ENCODE peak calls at places on chromosomes 7 and 10, in four cellular contexts. D, F, Y and C are unnamed samples.

GRCh38 chr10:116654816-116655215 is 34.1 kb downstream of the PNLIPRP2 start:
- DNase-seq in Y (no peak), F (peak), D (peak), C (peak)

GRCh38 chr10:31698169-31698890 is 230.3 kb downstream of the ARHGAP12 start:
- DNase-seq in F (no peak), D (no peak), Y (no peak), C (no peak)

GRCh38 chr10:58588673-58589265 is 76.1 kb downstream of the BICC1 start:
- DNase-seq in F (no peak), Y (no peak), D (peak), C (peak)

GRCh38 chr7:143882020-143882610 is 19.9 kb downstream of the TCAF1 start:
- DNase-seq in Y (no peak), D (peak), F (peak), C (peak)

GRCh38 chr10:78199759-78200158 is 166.1 kb downstream of the RPS24 start:
- DNase-seq in D (no peak), F (no peak), Y (no peak), C (no peak)

GRCh38 chr10:79007843-79008319 is 60.9 kb upstream of the ZMIZ1 start:
- DNase-seq in F (no peak), Y (no peak), D (no peak), C (no peak)

GRCh38 chr7:116955801-116956514 is 2.7 kb downstream of the ST7 start:
- DNase-seq in Y (peak), D (no peak), F (no peak), C (no peak)

GRCh38 chr10:26213157-26213780 is 3.3 kb upstream of the GAD2 start:
- DNase-seq in F (no peak), Y (no peak), D (no peak), C (peak)

GRCh38 chr7:20932785-20933184 is 146.1 kb upstream of the SP8 start:
- DNase-seq in Y (no peak), F (no peak), D (no peak), C (no peak)

GRCh38 chr10:118812393-118812740 is 57.6 kb upstream of the CACUL1 start:
- DNase-seq in Y (no peak), D (no peak), F (no peak), C (peak)

GRCh38 chr10:23968296-23968695 is 240.6 kb upstream of the KIAA1217 start:
- DNase-seq in Y (no peak), D (no peak), F (no peak), C (no peak)

GRCh38 chr7:157851501-157852067 is 514.8 kb downstream of the DNAJB6 start:
- DNase-seq in F (peak), D (no peak), Y (no peak), C (no peak)

GRCh38 chr7:36644625-36645422 is 79.5 kb downstream of the AOAH start:
- DNase-seq in F (no peak), Y (no peak), D (no peak), C (no peak)

GRCh38 chr7:44073664-44074348 is 8.4 kb upstream of the PGAM2 start:
- DNase-seq in F (no peak), Y (no peak), D (no peak), C (peak)

GRCh38 chr10:102509387-102509786 is 5.6 kb downstream of the SUFU start:
- DNase-seq in Y (no peak), F (no peak), D (no peak), C (no peak)

GRCh38 chr7:116876664-116877442 is 14.5 kb downstream of the CAPZA2 start:
- DNase-seq in F (no peak), D (peak), Y (no peak), C (peak)

GRCh38 chr10:110421512-110422138 is 76.1 kb upstream of the DUSP5 start:
- DNase-seq in D (peak), Y (no peak), F (no peak), C (no peak)

GRCh38 chr7:1061180-1061579 is 16.8 kb downstream of the GPR146 start:
- DNase-seq in F (no peak), D (no peak), Y (no peak), C (no peak)

GRCh38 chr7:102982235-102982634 is 69.4 kb downstream of the LRRC17 start:
- DNase-seq in D (no peak), Y (no peak), F (no peak), C (no peak)

GRCh38 chr7:14748461-14748860 is 154.1 kb downstream of the DGKB start:
- DNase-seq in F (no peak), Y (no peak), D (no peak), C (no peak)

GRCh38 chr10:76550806-76551205 is 1086.8 kb downstream of the KCNMA1 start:
- DNase-seq in D (no peak), F (no peak), Y (no peak), C (peak)

GRCh38 chr7:143069912-143070500 is 17.9 kb downstream of the OR6V1 start:
- DNase-seq in Y (no peak), D (no peak), F (no peak), C (peak)

GRCh38 chr7:115709664-115710063 is 320.9 kb downstream of the TFEC start:
- DNase-seq in F (no peak), Y (no peak), D (no peak), C (no peak)

GRCh38 chr7:19069842-19070241 is 47.6 kb downstream of the TWIST1 start:
- DNase-seq in Y (no peak), F (no peak), D (no peak), C (peak)

GRCh38 chr7:37448637-37449331 is at the start of gene ELMO1:
- DNase-seq in F (peak), D (peak), Y (peak), C (peak)

GRCh38 chr10:78977761-78978305 is 90.9 kb upstream of the ZMIZ1 start:
- DNase-seq in F (peak), D (no peak), Y (no peak), C (no peak)

GRCh38 chr7:2512179-2512644 is 7.4 kb upstream of the LFNG start:
- DNase-seq in Y (no peak), F (no peak), D (no peak), C (no peak)

GRCh38 chr7:130022115-130022514 is 29.1 kb downstream of the ZC3HC1 start:
- DNase-seq in D (no peak), F (no peak), Y (no peak), C (no peak)

GRCh38 chr10:3774018-3774813 is 10.8 kb downstream of the KLF6 start:
- DNase-seq in D (no peak), Y (no peak), F (no peak), C (no peak)

GRCh38 chr7:107128748-107129147 is 40.1 kb upstream of the HBP1 start:
- DNase-seq in D (no peak), Y (no peak), F (no peak), C (no peak)

GRCh38 chr7:52862321-52862720 is 173.1 kb upstream of the POM121L12 start:
- DNase-seq in F (no peak), D (no peak), Y (no peak), C (no peak)
- TF ChIP-seq REST in F (no peak), D (no peak), Y (no peak), C (no peak)

DNA sequence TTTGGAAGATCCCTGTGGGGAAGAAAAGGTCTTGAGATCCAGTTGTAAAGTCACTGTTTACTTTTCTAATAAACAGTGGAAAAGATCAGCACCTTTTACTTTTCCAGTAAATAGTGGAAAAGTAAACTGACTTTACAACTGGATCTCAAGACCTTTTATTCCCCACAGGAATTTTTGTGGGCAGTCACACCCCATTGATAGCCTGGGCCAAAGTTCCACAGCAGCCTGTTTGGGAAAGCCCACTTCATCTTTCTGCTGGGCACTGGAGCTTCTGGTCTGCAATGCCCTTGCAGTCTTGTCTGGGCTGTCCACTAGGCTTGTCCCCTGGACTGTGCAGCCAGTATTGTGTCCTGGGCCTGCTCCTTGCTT is 50.2 kb downstream of the ADCY1 start:
- DNase-seq in D (no peak), F (no peak), Y (no peak), C (no peak)
- TF ChIP-seq JUNB in D (no peak), F (no peak), Y (no peak), C (no peak)

GRCh38 chr7:136034132-136034531 is 57.0 kb upstream of the MTPN start:
- DNase-seq in D (no peak), Y (no peak), F (no peak), C (no peak)

GRCh38 chr7:136033413-136034031 is 56.4 kb upstream of the MTPN start:
- DNase-seq in D (no peak), F (no peak), Y (no peak), C (no peak)

GRCh38 chr7:136030330-136030729 is 53.2 kb upstream of the MTPN start:
- DNase-seq in F (no peak), D (no peak), Y (no peak), C (no peak)

GRCh38 chr7:136027160-136027559 is 50.0 kb upstream of the MTPN start:
- DNase-seq in F (no peak), D (no peak), Y (no peak), C (no peak)

GRCh38 chr7:136030867-136031318 is 53.7 kb upstream of the MTPN start:
- DNase-seq in D (no peak), F (no peak), Y (peak), C (no peak)
- TF ChIP-seq CREB1 in D (no peak), F (no peak), Y (peak), C (no peak)

GRCh38 chr10:93071674-93072224 is 1.9 kb upstream of the CYP26A1 start:
- DNase-seq in Y (no peak), D (peak), F (peak), C (peak)
- TF ChIP-seq REST in Y (no peak), D (no peak), F (no peak), C (peak)

GRCh38 chr10:53135213-53135896 is 362.8 kb upstream of the MBL2 start:
- DNase-seq in Y (no peak), D (no peak), F (peak), C (no peak)
- TF ChIP-seq JUNB in Y (no peak), D (no peak), F (no peak), C (no peak)

DNA sequence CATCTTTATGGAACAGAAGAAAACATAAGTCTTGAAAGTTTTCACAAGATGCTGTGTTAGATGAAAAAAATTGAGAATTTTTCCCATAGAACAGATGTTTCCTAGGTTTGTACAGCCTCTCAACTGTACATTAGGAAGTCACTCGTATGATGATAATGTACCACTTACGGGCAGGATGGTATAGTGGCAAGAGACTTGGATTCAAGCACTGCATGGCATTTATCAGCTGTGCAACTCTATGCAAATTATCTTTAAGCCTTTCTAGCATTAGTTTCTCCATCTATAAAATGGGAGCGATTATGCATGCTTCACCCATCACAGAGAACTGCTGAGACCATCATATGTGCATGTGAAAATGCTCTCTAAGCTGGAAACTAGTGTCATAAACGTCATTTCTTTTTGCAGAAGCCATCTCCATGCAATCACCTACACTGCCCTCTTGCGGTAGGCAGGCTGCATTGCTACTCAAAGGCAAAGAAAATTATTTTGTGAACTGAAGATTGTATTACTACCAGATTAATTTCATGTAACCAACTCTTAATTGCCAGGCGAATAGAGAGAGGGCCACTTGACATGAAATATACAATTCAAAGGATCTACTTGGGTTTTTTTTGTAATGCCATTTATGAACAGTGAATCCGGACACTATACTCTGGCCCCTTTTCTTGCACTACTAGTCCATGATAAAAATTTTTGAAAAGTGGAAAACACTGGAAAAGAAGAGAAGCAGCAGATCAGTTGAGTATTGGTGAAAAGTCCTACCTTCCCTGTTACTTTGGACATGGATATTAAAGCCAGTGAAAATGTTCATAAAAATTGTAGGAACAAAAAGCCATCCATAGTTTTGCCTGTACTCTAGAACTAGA is 102.3 kb downstream of the JAZF1 start:
- DNase-seq in F (peak), Y (no peak), D (peak), C (peak)
- TF ChIP-seq CREB1 in F (no peak), Y (peak), D (no peak), C (peak)

GRCh38 chr7:77797734-77798393 is 370 bp downstream of the TMEM60 start:
- DNase-seq in Y (no peak), F (no peak), D (no peak), C (no peak)
- TF ChIP-seq REST in Y (no peak), F (no peak), D (peak), C (no peak)

GRCh38 chr7:30168800-30169584 is 34.2 kb downstream of the MTURN start:
- DNase-seq in F (no peak), Y (no peak), D (no peak), C (peak)
- TF ChIP-seq JUNB in F (no peak), Y (no peak), D (no peak), C (no peak)